ENCODE peak calls at places on chromosomes 16 and 17, in four cellular contexts. M is tibial nerve, C is HCT116, F is gastrocnemius medialis. K is an unnamed sample. For H3K4me1, the result is how much of the 10 kb centered on the place peaks cover.

GRCh38 chr16:3992297-3993051 is 112.0 kb upstream of the CREBBP start:
- DNase-seq in M (no peak), F (no peak), C (no peak), K (no peak)

GRCh38 chr17:2198917-2199316 is 104.7 kb downstream of the SMG6 start:
- DNase-seq in F (no peak), M (no peak), C (no peak), K (no peak)

GRCh38 chr17:63675607-63676539 is 24.1 kb downstream of the LIMD2 start:
- DNase-seq in C (peak), M (peak), F (no peak), K (no peak)

GRCh38 chr17:78645421-78646295 is 68.5 kb upstream of the DNAH17 start:
- DNase-seq in F (peak), C (no peak), M (peak), K (no peak)

GRCh38 chr16:67278773-67279295 is 498 bp upstream of the PLEKHG4 start:
- DNase-seq in M (no peak), F (no peak), C (no peak), K (no peak)

GRCh38 chr17:48843172-48843900 is 12.5 kb downstream of the CALCOCO2 start:
- DNase-seq in M (no peak), F (peak), C (no peak), K (no peak)

GRCh38 chr16:10957771-10958486 is 13.6 kb downstream of the CLEC16A start:
- DNase-seq in M (no peak), F (no peak), C (no peak), K (no peak)

GRCh38 chr16:21656795-21657768 is 4.7 kb upstream of the IGSF6 start:
- DNase-seq in F (no peak), C (peak), M (peak), K (no peak)

GRCh38 chr17:77596491-77597420 is 361.7 kb upstream of the TNRC6C start:
- DNase-seq in C (no peak), F (no peak), M (no peak), K (no peak)

GRCh38 chr16:1996175-1996574 is 6.4 kb downstream of the SYNGR3 start:
- DNase-seq in C (no peak), F (no peak), M (no peak), K (no peak)
- H3K4me1 ChIP-seq in C (under half), F (under half), M (under half), K (under half)

GRCh38 chr16:53643474-53643873 is 60.2 kb downstream of the RPGRIP1L start:
- DNase-seq in F (no peak), M (no peak), C (no peak), K (no peak)
- H3K27ac ChIP-seq in F (no peak), M (no peak), C (no peak), K (no peak)

DNA sequence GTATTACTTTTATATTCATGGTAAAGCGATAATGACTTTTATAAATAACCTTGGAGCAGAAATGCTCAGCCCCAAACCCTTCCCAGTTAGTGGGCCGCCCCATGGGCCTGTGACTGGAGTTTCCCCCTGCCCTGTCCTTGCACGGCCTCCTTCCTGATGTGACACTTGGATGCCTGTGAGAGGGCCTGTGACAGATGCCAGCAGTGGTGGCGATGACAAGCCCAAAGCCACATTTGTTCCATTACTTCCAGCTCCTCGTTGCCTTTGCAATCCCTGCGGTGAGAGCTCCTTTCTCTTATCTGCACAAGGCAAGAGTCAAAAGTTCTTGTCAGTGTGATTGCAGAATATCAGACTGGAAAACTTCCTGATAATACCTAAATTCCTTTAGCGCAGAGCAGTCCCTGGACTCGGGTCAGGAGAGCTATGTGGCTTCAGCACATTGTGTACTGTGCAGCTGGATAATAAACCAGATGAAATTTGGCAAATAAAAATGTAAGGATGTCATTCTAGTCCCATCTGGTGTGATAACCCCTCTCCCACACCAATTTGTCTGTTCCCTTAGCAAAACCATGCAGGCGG is 54.4 kb upstream of the ARHGAP44 start:
- DNase-seq in F (no peak), C (no peak), M (no peak), K (no peak)
- H3K4me1 ChIP-seq in F (under half), C (under half), M (under half), K (under half)

DNA sequence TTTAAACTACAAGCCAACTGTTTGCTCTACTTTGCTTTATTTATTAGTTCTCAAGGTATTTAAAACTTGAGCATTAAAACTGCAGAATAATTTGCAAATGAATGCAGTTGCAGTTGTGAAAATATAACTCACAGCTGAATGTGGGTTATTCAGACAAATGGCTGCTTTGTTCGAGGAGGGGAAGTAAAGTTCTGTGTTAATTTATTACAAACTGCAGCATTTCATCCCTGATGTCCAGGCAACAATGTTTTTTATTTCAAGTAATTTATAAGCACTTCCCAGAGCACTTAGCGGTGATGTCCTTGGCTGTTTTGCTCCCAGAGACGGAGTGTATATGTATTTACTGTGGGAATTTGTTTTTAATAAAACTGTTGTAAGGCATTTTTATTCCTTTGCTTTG is 291.1 kb upstream of the SALL1 start:
- DNase-seq in C (no peak), M (no peak), F (no peak), K (no peak)
- H3K27ac ChIP-seq in C (no peak), M (no peak), F (no peak), K (no peak)

GRCh38 chr16:50526249-50526648 is 21.9 kb upstream of the NKD1 start:
- DNase-seq in C (no peak), M (no peak), F (no peak), K (no peak)

GRCh38 chr16:50523710-50524109 is 24.5 kb upstream of the NKD1 start:
- DNase-seq in F (no peak), M (no peak), C (no peak), K (no peak)

GRCh38 chr16:50526796-50527195 is 21.4 kb upstream of the NKD1 start:
- DNase-seq in M (no peak), F (no peak), C (no peak), K (no peak)

GRCh38 chr16:50528820-50529219 is 19.4 kb upstream of the NKD1 start:
- DNase-seq in C (no peak), F (no peak), M (no peak), K (no peak)

DNA sequence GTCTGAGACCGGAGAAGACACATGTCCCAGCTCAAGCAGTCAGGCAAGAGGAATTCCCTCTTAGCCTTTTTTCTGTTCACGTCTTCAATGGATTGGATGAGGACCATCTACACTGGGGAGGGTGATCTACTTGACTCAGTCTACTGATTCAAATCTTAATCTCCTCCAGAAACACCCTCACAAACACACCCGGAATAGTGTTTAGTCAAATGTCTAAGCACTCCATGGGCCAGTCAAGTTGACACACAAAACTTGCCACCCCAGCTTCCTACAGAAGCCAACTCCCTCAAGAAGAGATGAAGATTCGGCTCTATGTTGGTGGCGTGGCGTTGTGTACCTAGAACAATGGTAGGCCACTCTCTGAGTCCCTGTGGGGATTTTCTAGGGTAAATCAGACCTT is 22.5 kb upstream of the NKD1 start:
- DNase-seq in M (no peak), C (no peak), F (no peak), K (no peak)
- H3K4me1 ChIP-seq in M (under half), C (under half), F (under half), K (under half)

GRCh38 chr17:45814622-45815606 is 29.8 kb upstream of the SPPL2C start:
- DNase-seq in C (no peak), M (no peak), F (no peak), K (no peak)

GRCh38 chr17:45808845-45809244 is 24.7 kb downstream of the CRHR1 start:
- DNase-seq in M (no peak), F (no peak), C (no peak), K (no peak)

GRCh38 chr17:45812102-45812501 is 28.0 kb downstream of the CRHR1 start:
- DNase-seq in C (peak), F (no peak), M (no peak), K (no peak)

GRCh38 chr17:45813051-45813731 is 29.1 kb downstream of the CRHR1 start:
- DNase-seq in M (no peak), F (no peak), C (no peak), K (peak)

GRCh38 chr17:45809484-45809883 is 25.4 kb downstream of the CRHR1 start:
- DNase-seq in F (no peak), C (no peak), M (no peak), K (no peak)
- H3K27ac ChIP-seq in F (no peak), C (no peak), M (no peak), K (no peak)

GRCh38 chr17:41970901-41971331 is 4.3 kb downstream of the CNP start:
- DNase-seq in M (no peak), F (no peak), C (no peak), K (no peak)
- H3K4me1 ChIP-seq in M (under half), F (under half), C (under half), K (under half)

GRCh38 chr17:27538156-27538955 is 82.1 kb downstream of the KSR1 start:
- DNase-seq in C (no peak), M (no peak), F (no peak), K (no peak)

GRCh38 chr17:27540300-27541105 is 84.3 kb downstream of the KSR1 start:
- DNase-seq in F (peak), C (no peak), M (peak), K (no peak)

GRCh38 chr17:27541326-27542023 is 85.2 kb downstream of the KSR1 start:
- DNase-seq in M (no peak), F (no peak), C (no peak), K (no peak)

GRCh38 chr17:27539152-27539551 is 82.9 kb downstream of the KSR1 start:
- DNase-seq in C (no peak), M (no peak), F (no peak), K (no peak)

GRCh38 chr17:27539794-27540193 is 83.5 kb downstream of the KSR1 start:
- DNase-seq in F (no peak), M (no peak), C (no peak), K (no peak)
- H3K27ac ChIP-seq in F (no peak), M (peak), C (no peak), K (no peak)

DNA sequence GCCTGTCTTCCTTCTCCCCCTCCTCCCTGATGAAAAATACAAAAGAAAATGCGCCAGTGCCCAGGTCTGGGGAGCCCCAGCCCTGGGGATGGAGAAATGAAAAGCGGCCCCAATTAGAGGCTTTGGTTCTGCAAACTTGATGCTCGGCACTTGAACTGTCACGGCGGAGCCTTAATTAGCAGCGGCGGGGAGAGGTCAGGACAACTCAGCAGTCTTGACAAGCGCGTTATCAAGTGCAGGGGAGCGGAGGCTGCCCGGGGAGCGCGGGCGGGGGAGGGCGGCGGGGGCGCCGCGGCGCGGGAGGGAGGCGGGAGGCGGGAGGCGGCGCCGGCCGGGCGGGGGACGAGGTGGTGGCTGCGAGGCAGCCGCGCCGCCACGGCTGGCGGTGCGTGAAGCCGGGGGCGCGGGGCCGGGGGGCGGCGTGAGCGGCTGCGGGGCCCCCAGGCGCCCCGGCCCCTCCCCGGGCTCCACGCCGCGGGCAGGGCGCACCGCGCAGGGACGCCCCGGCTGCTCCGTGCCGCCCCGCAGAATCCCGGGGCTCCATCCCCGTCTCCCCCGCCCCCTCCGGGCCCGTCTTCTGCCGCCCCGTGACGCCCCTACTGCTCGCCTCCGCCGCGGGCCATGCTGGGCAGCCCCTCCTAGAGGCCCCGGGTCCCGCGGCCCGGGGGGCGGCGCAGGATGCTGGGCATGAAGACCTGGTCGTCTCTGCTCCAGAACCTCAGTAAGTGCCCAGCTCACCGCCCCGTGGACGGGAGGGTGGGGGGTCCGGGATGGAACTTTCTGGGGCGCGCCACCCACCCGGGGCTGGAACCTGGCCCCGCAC is 150.5 kb upstream of the GSE1 start:
- DNase-seq in F (no peak), C (no peak), M (no peak), K (no peak)
- H3K4me1 ChIP-seq in F (under half), C (under half), M (under half), K (under half)